ENCODE peak calls at places on chromosome 19, in seven cellular contexts. G is keratinocyte, X is endothelial cell of umbilical vein, E is GM23248, A is GM23338, U is PC-9, K is PC-3. Y is an unnamed sample.

GRCh38 chr19:49333426-49334288 is 1.5 kb upstream of the CD37 start:
- DNase-seq in E (peak), U (no peak), K (no peak), G (no peak), X (no peak), A (no peak), Y (no peak)

GRCh38 chr19:53078668-53079067 is 24.6 kb downstream of the ZNF160 start:
- DNase-seq in X (no peak), A (no peak), G (no peak), U (no peak), E (no peak), K (no peak), Y (no peak)

GRCh38 chr19:17582613-17583012 is 27.2 kb downstream of the COLGALT1 start:
- DNase-seq in X (no peak), K (no peak), G (no peak), A (peak), U (no peak), E (no peak), Y (no peak)

GRCh38 chr19:30078381-30078910 is 136.4 kb downstream of the URI1 start:
- DNase-seq in K (no peak), U (no peak), G (no peak), X (no peak), A (no peak), E (no peak), Y (no peak)

GRCh38 chr19:15614507-15615379 is at the start of gene CYP4F8:
- DNase-seq in X (no peak), G (no peak), E (no peak), A (no peak), U (peak), K (no peak), Y (no peak)

GRCh38 chr19:38666662-38667448 is 19.4 kb downstream of the ACTN4 start:
- DNase-seq in K (peak), G (no peak), U (no peak), X (peak), A (no peak), E (peak), Y (peak)

GRCh38 chr19:46840157-46840942 is 10.3 kb downstream of the AP2S1 start:
- DNase-seq in G (no peak), E (peak), U (peak), X (peak), A (peak), K (peak), Y (no peak)

GRCh38 chr19:45100797-45101196 is 7.8 kb downstream of the PPP1R37 start:
- DNase-seq in U (no peak), E (peak), K (no peak), G (no peak), A (no peak), X (no peak), Y (no peak)

GRCh38 chr19:15324791-15325519 is 7.4 kb downstream of the BRD4 start:
- DNase-seq in A (no peak), X (no peak), K (no peak), U (no peak), G (no peak), E (no peak), Y (no peak)

GRCh38 chr19:15536350-15536749 is 28.0 kb downstream of the CYP4F22 start:
- DNase-seq in K (no peak), U (no peak), E (no peak), A (no peak), G (no peak), X (no peak), Y (no peak)

DNA sequence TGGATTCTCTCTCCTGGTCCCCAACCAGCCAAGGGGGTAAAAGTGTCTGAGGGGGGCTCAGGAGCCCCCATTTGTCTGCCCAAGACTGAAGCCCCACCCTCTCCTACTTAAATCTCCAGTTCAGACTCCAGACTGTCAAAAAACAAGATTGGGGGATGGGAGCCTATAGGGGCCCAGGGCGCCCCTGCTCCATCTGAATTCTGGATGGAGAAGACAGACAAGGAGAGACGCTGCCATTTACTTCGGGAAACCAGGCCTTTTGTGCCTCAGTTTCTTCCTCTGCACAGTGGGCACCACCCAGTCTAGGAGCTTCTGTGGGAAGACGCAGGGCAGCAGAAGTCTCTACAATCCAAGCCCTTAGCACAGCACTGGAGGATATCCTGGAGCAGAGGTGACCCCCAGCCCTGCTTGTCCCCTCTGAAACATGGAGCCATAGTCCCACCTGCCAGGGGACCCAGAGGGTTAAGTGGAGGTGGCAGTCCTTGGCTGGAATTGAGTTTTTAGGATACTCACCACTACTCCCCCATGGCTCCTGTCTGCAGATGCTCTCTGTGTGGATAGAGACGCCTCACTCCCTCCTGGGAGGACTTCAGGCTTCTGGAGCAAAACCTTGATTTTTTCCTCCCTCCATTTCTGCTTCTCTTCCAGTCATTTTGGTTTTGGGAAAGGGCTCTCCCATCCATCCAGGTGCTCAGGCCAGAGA is 1.7 kb upstream of the CRLF1 start:
- DNase-seq in U (no peak), G (no peak), E (no peak), X (no peak), A (peak), K (no peak), Y (no peak)
- TF ChIP-seq EZH2 in U (no peak), G (no peak), E (no peak), X (peak), A (peak), K (peak), Y (no peak)

DNA sequence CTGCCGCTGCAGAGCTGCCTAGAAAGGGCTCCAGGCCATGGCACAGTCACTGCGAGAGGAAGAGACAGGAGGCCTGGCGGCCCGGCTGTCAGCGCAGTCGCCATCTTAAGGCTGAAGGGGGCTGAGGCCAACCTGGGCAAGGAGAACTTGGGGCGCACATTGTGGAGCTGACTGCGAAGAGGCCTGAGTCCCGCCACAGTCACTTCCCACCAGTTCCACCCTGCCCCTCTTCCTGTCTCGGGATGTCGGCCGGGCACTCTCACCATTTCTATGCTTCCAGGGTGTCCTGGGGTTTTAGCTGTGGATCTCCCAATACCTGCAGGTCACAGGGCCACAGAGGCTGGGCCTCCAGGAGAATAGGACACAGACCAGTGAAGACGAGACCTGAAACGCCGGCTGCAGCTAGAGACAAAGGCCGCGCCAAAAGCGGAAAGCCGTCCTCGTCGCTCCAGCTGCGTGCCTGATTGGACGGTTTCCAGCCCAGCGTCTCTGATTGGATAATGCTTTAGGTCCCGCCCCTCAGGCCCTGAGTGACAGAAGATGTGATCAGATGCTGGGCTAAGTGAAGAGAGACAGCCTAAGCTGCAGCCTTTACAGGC is 71.1 kb downstream of the ZNF486 start:
- DNase-seq in K (no peak), E (peak), A (peak), U (peak), X (peak), G (no peak), Y (peak)
- H2AFZ ChIP-seq in K (no peak), E (peak), A (no peak), U (peak), X (peak), G (peak), Y (peak)

DNA sequence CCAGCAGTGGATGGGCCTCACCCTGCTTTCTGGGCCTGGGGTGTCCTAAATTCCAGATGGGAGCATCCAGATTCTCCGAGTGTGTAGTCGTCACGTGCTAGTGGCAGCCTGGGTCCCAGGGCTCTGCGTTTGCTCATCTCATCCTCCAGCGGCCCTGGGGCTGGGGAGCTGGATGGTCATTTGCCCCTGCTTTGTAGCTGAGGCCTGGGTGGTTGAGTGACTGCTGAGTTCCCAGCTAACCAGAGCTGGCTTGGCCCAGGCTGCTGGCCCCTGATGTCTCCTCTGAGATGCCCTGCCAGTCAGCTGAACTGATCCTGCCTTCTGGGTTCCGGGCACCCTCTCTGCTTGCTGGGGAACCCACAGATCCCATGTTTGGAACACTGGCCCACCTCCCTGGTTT is 22.5 kb upstream of the CRTC1 start:
- DNase-seq in G (no peak), U (peak), A (no peak), E (no peak), X (no peak), K (no peak), Y (no peak)
- H3K27ac ChIP-seq in G (no peak), U (no peak), A (no peak), E (no peak), X (no peak), K (no peak), Y (peak)

DNA sequence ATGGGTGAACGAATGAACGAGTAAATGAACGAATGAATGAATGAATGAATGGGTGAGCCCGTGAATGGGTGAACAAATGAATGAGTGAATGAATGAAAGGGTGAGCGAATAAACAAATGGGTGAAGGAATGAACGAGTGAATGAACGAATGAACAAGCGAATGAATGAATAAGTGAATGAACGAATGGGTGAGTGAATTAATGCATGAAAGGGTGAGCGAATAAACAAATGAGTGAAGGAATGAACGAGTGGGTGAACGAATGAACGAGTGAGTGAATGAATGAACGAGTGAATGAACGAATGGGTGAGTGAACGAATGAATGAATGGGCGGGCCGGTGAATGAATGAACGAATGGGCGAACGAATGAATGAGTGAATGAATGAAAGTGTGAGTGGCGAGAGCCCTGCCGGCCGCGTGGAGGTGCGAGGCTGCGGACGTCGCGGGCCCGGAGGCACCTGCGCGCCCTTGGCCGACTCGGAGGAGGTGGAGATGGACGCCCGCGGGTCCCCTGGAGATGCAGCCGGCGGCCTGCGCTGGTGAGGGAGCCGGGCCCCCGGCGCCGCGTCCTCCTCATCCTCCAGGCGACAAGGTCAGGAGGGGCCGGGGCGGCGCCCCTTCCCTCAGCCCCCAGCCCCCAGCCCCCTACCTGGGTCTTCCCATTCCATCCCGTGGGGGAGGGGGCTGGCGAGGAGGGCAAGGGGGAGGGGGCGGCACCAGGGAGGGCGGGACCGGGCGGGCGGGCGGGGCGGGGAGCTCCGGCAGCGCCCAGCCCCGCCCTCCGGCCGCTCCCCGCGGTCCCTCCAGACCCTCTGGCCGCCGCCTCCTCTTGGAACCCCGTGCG is 15.4 kb downstream of the ANKRD24 start:
- DNase-seq in G (no peak), K (no peak), X (no peak), A (peak), U (no peak), E (peak), Y (no peak)
- TF ChIP-seq EZH2 in G (peak), K (no peak), X (peak), A (no peak), U (no peak), E (peak), Y (peak)

Y was measured in astrocyte.